ENCODE peak calls at places on chromosomes 12 and 14, in six cellular contexts. H is colonic mucosa; A is pancreas; I is activated CD8-positive, alpha-beta memory T cell treated with anti-CD3 and anti-CD28 coated beads, Interleukin-2, amount 50 U/mL, for 4 hours; E is NAMALWA; C is cardiac muscle cell. W is an unnamed sample.

GRCh38 chr12:115204957-115205754 is 521.2 kb upstream of the TBX3 start:
- DNase-seq in I (no peak), H (no peak), C (no peak), E (no peak), A (no peak), W (no peak)

GRCh38 chr12:58575281-58575680 is 345.0 kb downstream of the LRIG3 start:
- DNase-seq in H (peak; percentile 21), E (no peak), A (no peak), C (no peak), I (no peak), W (no peak)

GRCh38 chr12:130547480-130548155 is 168.5 kb downstream of the RIMBP2 start:
- DNase-seq in I (no peak), H (no peak), E (no peak), C (no peak), A (no peak), W (no peak)

GRCh38 chr12:131826064-131826928 is 1.9 kb upstream of the MMP17 start:
- DNase-seq in I (no peak), A (peak; percentile 39), E (no peak), C (no peak), H (no peak), W (no peak)

GRCh38 chr14:24071836-24072420 is 566 bp downstream of the CPNE6 start:
- DNase-seq in H (no peak), E (no peak), I (no peak), A (no peak), C (no peak), W (no peak)

GRCh38 chr14:93984987-93985410 is 8.6 kb upstream of the ASB2 start:
- DNase-seq in E (peak; percentile 38), H (peak; percentile 33), A (no peak), I (no peak), C (peak; percentile 79), W (no peak)

GRCh38 chr12:6478406-6478805 is 7.9 kb upstream of the VAMP1 start:
- DNase-seq in E (no peak), H (no peak), I (no peak), A (no peak), C (no peak), W (no peak)

GRCh38 chr12:96811083-96811482 is 96.0 kb upstream of the NEDD1 start:
- DNase-seq in I (no peak), C (no peak), E (no peak), A (no peak), H (no peak), W (no peak)

GRCh38 chr12:104357431-104357952 is 54.0 kb downstream of the EID3 start:
- DNase-seq in A (no peak), C (no peak), E (no peak), I (no peak), H (no peak), W (no peak)

GRCh38 chr12:94725375-94726168 is 75.2 kb upstream of the TMCC3 start:
- DNase-seq in E (peak; percentile 84), A (no peak), C (peak; percentile 17), H (peak; percentile 50), I (no peak), W (peak; percentile 59)

GRCh38 chr12:43576162-43576561 is 24.2 kb upstream of the ADAMTS20 start:
- DNase-seq in E (no peak), H (no peak), I (no peak), A (no peak), C (no peak), W (no peak)

GRCh38 chr14:75440733-75441474 is 13.1 kb downstream of the JDP2 start:
- DNase-seq in I (no peak), H (no peak), A (no peak), C (no peak), E (no peak), W (peak; percentile 51)

GRCh38 chr12:113359133-113359938 is 949 bp downstream of the PLBD2 start:
- DNase-seq in A (no peak), I (no peak), E (no peak), H (peak; percentile 52), C (no peak), W (no peak)

GRCh38 chr14:66746316-66747006 is 238.5 kb downstream of the GPHN start:
- DNase-seq in H (no peak), A (no peak), E (peak; percentile 34), C (peak; percentile 57), I (no peak), W (peak; percentile 4)

GRCh38 chr12:41981758-41982157 is 162.9 kb downstream of the GXYLT1 start:
- DNase-seq in C (no peak), I (no peak), A (no peak), E (no peak), H (no peak), W (no peak)

GRCh38 chr14:23307687-23308644 is 1.3 kb downstream of the BCL2L2 start:
- DNase-seq in A (no peak), H (no peak), C (no peak), I (no peak), E (no peak), W (no peak)

GRCh38 chr12:21451529-21451928 is 14.1 kb downstream of the PYROXD1 start:
- DNase-seq in C (no peak), I (no peak), A (no peak), H (no peak), E (no peak), W (no peak)

GRCh38 chr12:62934799-62935674 is at the start of gene PPM1H:
- DNase-seq in C (peak; percentile 89), H (peak; percentile 87), E (peak; percentile 74), A (peak; percentile 91), I (no peak), W (peak; percentile 78)

GRCh38 chr12:92007787-92008186 is 137.9 kb downstream of the BTG1 start:
- DNase-seq in I (no peak), E (no peak), A (no peak), C (no peak), H (no peak), W (no peak)

GRCh38 chr14:23514009-23514962 is 37.3 kb downstream of the ZFHX2 start:
- DNase-seq in I (no peak), C (no peak), E (no peak), H (no peak), A (no peak), W (no peak)

GRCh38 chr12:19971396-19971802 is 396.9 kb upstream of the PDE3A start:
- DNase-seq in I (no peak), H (no peak), E (no peak), C (peak; percentile 14), A (peak; percentile 63), W (no peak)

GRCh38 chr14:50910495-50911420 is 33.5 kb downstream of the PYGL start:
- DNase-seq in C (no peak), E (no peak), I (no peak), H (no peak), A (no peak), W (no peak)

GRCh38 chr14:95515080-95515489 is 1.4 kb downstream of the SYNE3 start:
- DNase-seq in I (peak; percentile 20), H (no peak), C (no peak), E (peak; percentile 48), A (no peak), W (no peak)

GRCh38 chr12:114671664-114672476 is 12.1 kb downstream of the TBX3 start:
- DNase-seq in C (no peak), I (no peak), H (no peak), A (no peak), E (no peak), W (no peak)

GRCh38 chr14:80427101-80427500 is 215.8 kb upstream of the DIO2 start:
- DNase-seq in A (no peak), I (no peak), H (no peak), C (no peak), E (no peak), W (no peak)

GRCh38 chr12:4938900-4939299 is 29.2 kb downstream of the KCNA1 start:
- DNase-seq in E (no peak), H (no peak), C (no peak), A (no peak), I (no peak), W (no peak)

GRCh38 chr14:71754422-71755095 is 177.7 kb upstream of the RGS6 start:
- DNase-seq in A (no peak), I (no peak), C (no peak), H (no peak), E (no peak), W (no peak)

GRCh38 chr12:120797677-120798642 is 72.3 kb downstream of the ACADS start:
- DNase-seq in A (no peak), C (no peak), I (no peak), E (peak; percentile 14), H (no peak), W (peak; percentile 46)

GRCh38 chr12:69284131-69284530 is 44.8 kb downstream of the CPSF6 start:
- DNase-seq in I (peak; percentile 26), C (peak; percentile 81), A (peak; percentile 83), H (peak; percentile 65), E (no peak), W (no peak)

GRCh38 chr14:75013290-75013689 is 10.6 kb downstream of the EIF2B2 start:
- DNase-seq in E (no peak), A (no peak), C (no peak), H (no peak), I (no peak), W (no peak)

GRCh38 chr14:103023881-103024473 is 33.4 kb downstream of the CDC42BPB start:
- DNase-seq in E (no peak), H (no peak), A (peak; percentile 35), I (no peak), C (no peak), W (no peak)

GRCh38 chr12:113899844-113900471 is 66.2 kb downstream of the RBM19 start:
- DNase-seq in E (no peak), C (no peak), I (no peak), H (no peak), A (peak; percentile 63), W (no peak)

GRCh38 chr14:99562848-99563748 is 40.9 kb downstream of the CCDC85C start:
- DNase-seq in H (peak; percentile 79), C (peak; percentile 96), E (no peak), I (no peak), A (peak; percentile 92), W (no peak)

GRCh38 chr14:76784881-76785280 is 23.6 kb downstream of the VASH1 start:
- DNase-seq in H (peak; percentile 64), C (peak; percentile 93), E (peak; percentile 72), A (no peak), I (peak; percentile 57), W (peak; percentile 75)

GRCh38 chr14:23286020-23286903 is at the start of gene HOMEZ:
- DNase-seq in I (peak; percentile 98), H (peak; percentile 99), C (peak; percentile 98), A (peak; percentile 97), E (peak; percentile 97), W (peak; percentile 98)

GRCh38 chr12:56007148-56007891 is 10.2 kb downstream of the SUOX start:
- DNase-seq in C (peak; percentile 91), A (peak; percentile 87), E (peak; percentile 79), I (peak; percentile 72), H (peak; percentile 91), W (peak; percentile 93)

GRCh38 chr12:53965251-53966069 is 7.5 kb upstream of the HOXC11 start:
- DNase-seq in H (no peak), I (no peak), A (no peak), C (no peak), E (no peak), W (no peak)